ENCODE peak calls at places on chromosomes 6 and 20, in six cellular contexts. Y is A549, X is pancreas, J is neural crest cell, H is GM12878, Q is right cardiac atrium. N is an unnamed sample.

GRCh38 chr6:158283304-158284005 is 28.8 kb upstream of the TULP4 start:
- DNase-seq in J (no peak), Q (peak; percentile 50), X (no peak), H (no peak), Y (peak; percentile 64), N (peak; percentile 30)

GRCh38 chr6:82951389-82951788 is 114.3 kb downstream of the UBE3D start:
- DNase-seq in J (no peak), X (no peak), Q (no peak), Y (no peak), H (no peak), N (peak; percentile 75)

GRCh38 chr6:157428418-157429202 is 47.6 kb downstream of the ZDHHC14 start:
- DNase-seq in H (no peak), Q (no peak), X (no peak), Y (peak; percentile 16), J (no peak), N (peak; percentile 92)

GRCh38 chr20:8254911-8255582 is 123.0 kb downstream of the PLCB1 start:
- DNase-seq in Y (no peak), J (no peak), H (no peak), X (no peak), Q (no peak), N (peak; percentile 53)

GRCh38 chr20:18032977-18033892 is 24.5 kb downstream of the OVOL2 start:
- DNase-seq in X (no peak), Q (no peak), J (no peak), Y (no peak), H (no peak), N (no peak)

GRCh38 chr6:32685603-32686002 is 19.1 kb upstream of the HLA-DQB1 start:
- DNase-seq in X (no peak), Y (no peak), Q (no peak), H (peak; percentile 95), J (no peak), N (no peak)

GRCh38 chr6:3522561-3523287 is 65.9 kb upstream of the SLC22A23 start:
- DNase-seq in H (no peak), Y (peak; percentile 18), X (no peak), J (no peak), Q (no peak), N (peak; percentile 68)

GRCh38 chr6:49551126-49551865 is 828 bp downstream of the C6orf141 start:
- DNase-seq in Y (peak; percentile 14), X (no peak), J (peak; percentile 3), H (no peak), Q (peak; percentile 37), N (peak; percentile 27)

GRCh38 chr6:143759666-143760065 is 81.9 kb downstream of the PHACTR2 start:
- DNase-seq in J (no peak), H (no peak), X (no peak), Q (no peak), Y (no peak), N (peak; percentile 8)

GRCh38 chr6:25013249-25013648 is 77.5 kb upstream of the RIPOR2 start:
- DNase-seq in X (no peak), Q (no peak), H (no peak), J (no peak), Y (no peak), N (no peak)

GRCh38 chr6:30169658-30170614 is 6.6 kb downstream of the TRIM15 start:
- DNase-seq in H (peak; percentile 20), Q (no peak), X (no peak), Y (peak; percentile 45), J (no peak), N (peak; percentile 62)

GRCh38 chr20:59789641-59790040 is 143.8 kb downstream of the SYCP2 start:
- DNase-seq in H (no peak), Q (no peak), Y (no peak), J (no peak), X (no peak), N (no peak)

GRCh38 chr6:17156112-17156921 is 54.5 kb downstream of the STMND1 start:
- DNase-seq in X (peak; percentile 70), Y (peak; percentile 80), H (peak; percentile 20), Q (peak; percentile 84), J (peak; percentile 74), N (peak; percentile 85)

GRCh38 chr6:40413231-40413755 is 173.9 kb downstream of the LRFN2 start:
- DNase-seq in Y (no peak), J (no peak), Q (no peak), X (no peak), H (no peak), N (no peak)

GRCh38 chr6:155188707-155189496 is 74.9 kb upstream of the CLDN20 start:
- DNase-seq in H (no peak), X (no peak), J (no peak), Q (no peak), Y (no peak), N (peak; percentile 77)

GRCh38 chr6:130928158-130928917 is 101.1 kb downstream of the SMLR1 start:
- DNase-seq in H (no peak), J (no peak), X (no peak), Q (no peak), Y (no peak), N (no peak)

GRCh38 chr6:170158296-170159039 is 132.4 kb downstream of the DLL1 start:
- DNase-seq in H (no peak), X (no peak), Q (no peak), J (no peak), Y (no peak), N (no peak)

GRCh38 chr6:7903673-7904072 is 6.9 kb downstream of the TXNDC5 start:
- DNase-seq in H (no peak), J (no peak), X (no peak), Q (no peak), Y (no peak), N (no peak)

GRCh38 chr6:170225852-170226417 is 64.9 kb downstream of the DLL1 start:
- DNase-seq in Y (no peak), Q (peak; percentile 52), J (no peak), H (no peak), X (peak; percentile 89), N (peak; percentile 99)

GRCh38 chr6:87200469-87201174 is 45.3 kb downstream of the ZNF292 start:
- DNase-seq in H (no peak), X (no peak), J (no peak), Y (no peak), Q (peak; percentile 60), N (no peak)

GRCh38 chr6:55299285-55299684 is 28.0 kb upstream of the GFRAL start:
- DNase-seq in Y (no peak), Q (no peak), J (no peak), X (no peak), H (no peak), N (no peak)

GRCh38 chr6:129749749-129750120 is 39.8 kb upstream of the ARHGAP18 start:
- DNase-seq in Q (no peak), H (peak; percentile 61), Y (no peak), X (no peak), J (no peak), N (peak; percentile 76)

GRCh38 chr6:17497701-17498100 is 102.4 kb upstream of the FAM8A1 start:
- DNase-seq in Q (no peak), X (no peak), Y (no peak), H (no peak), J (no peak), N (no peak)

GRCh38 chr6:82589509-82590206 is 226.0 kb downstream of the TPBG start:
- DNase-seq in J (no peak), Y (peak; percentile 67), Q (no peak), H (peak; percentile 60), X (no peak), N (peak; percentile 67)

GRCh38 chr6:138973481-138974140 is 14.4 kb downstream of the REPS1 start:
- DNase-seq in J (no peak), Y (peak; percentile 19), X (no peak), H (no peak), Q (no peak), N (no peak)

GRCh38 chr20:49981218-49982071 is 1.3 kb upstream of the SNAI1 start:
- DNase-seq in Y (no peak), H (no peak), Q (no peak), X (no peak), J (no peak), N (no peak)

GRCh38 chr20:1932971-1933370 is 37.8 kb downstream of the SIRPA start:
- DNase-seq in X (no peak), J (no peak), Q (no peak), Y (no peak), H (no peak), N (no peak)

GRCh38 chr6:9875605-9876353 is 539.1 kb downstream of the TFAP2A start:
- DNase-seq in X (no peak), Y (no peak), H (no peak), J (no peak), Q (no peak), N (no peak)

GRCh38 chr6:3343089-3343901 is 84.5 kb downstream of the PSMG4 start:
- DNase-seq in J (no peak), Q (no peak), X (no peak), H (no peak), Y (no peak), N (no peak)

GRCh38 chr20:17860306-17861197 is 108.0 kb downstream of the SNX5 start:
- DNase-seq in Y (no peak), J (no peak), X (no peak), Q (no peak), H (no peak), N (no peak)

GRCh38 chr20:54207053-54207742 is 689 bp upstream of the PFDN4 start:
- DNase-seq in X (no peak), Y (no peak), H (no peak), J (no peak), Q (no peak), N (no peak)

GRCh38 chr20:62929051-62929538 is 2.8 kb upstream of the DIDO1 start:
- DNase-seq in H (no peak), J (peak; percentile 25), Y (no peak), Q (peak; percentile 90), X (peak; percentile 70), N (peak; percentile 59)

GRCh38 chr6:25835442-25836283 is 3.8 kb upstream of the SLC17A1 start:
- DNase-seq in H (no peak), X (no peak), Q (peak; percentile 67), J (no peak), Y (no peak), N (no peak)

GRCh38 chr20:62372042-62372993 is 5.2 kb upstream of the LAMA5 start:
- DNase-seq in X (no peak), Q (peak; percentile 45), J (no peak), Y (peak; percentile 46), H (no peak), N (no peak)

GRCh38 chr6:17501982-17502704 is 98.0 kb upstream of the FAM8A1 start:
- DNase-seq in J (no peak), X (no peak), Y (no peak), H (no peak), Q (no peak), N (no peak)

GRCh38 chr20:58231678-58232077 is 3.2 kb upstream of the ANKRD60 start:
- DNase-seq in X (no peak), H (no peak), Q (no peak), Y (peak; percentile 37), J (no peak), N (no peak)

GRCh38 chr6:121896363-121896762 is 460.9 kb downstream of the GJA1 start:
- DNase-seq in H (no peak), J (no peak), X (no peak), Y (no peak), Q (no peak), N (peak; percentile 16)

GRCh38 chr6:142087950-142088857 is 44.5 kb upstream of the GJE1 start:
- DNase-seq in Q (no peak), H (no peak), J (no peak), Y (no peak), X (no peak), N (no peak)